ENCODE peak calls at places on chromosomes 2 and 18, in four cellular contexts. X is A549, W is K562, J is GM12878. F is an unnamed sample.

GRCh38 chr2:33320573-33320972 is 155.9 kb upstream of the RASGRP3 start:
- DNase-seq in W (no peak), J (no peak), X (no peak), F (no peak)

GRCh38 chr2:197052371-197052770 is 125.9 kb upstream of the PGAP1 start:
- DNase-seq in J (no peak), W (no peak), X (no peak), F (no peak)

GRCh38 chr18:42156266-42156665 is 201.2 kb downstream of the PIK3C3 start:
- DNase-seq in J (no peak), X (no peak), W (no peak), F (no peak)

GRCh38 chr2:121363632-121364420 is 78.8 kb upstream of the TFCP2L1 start:
- DNase-seq in W (no peak), X (peak; percentile 16), J (no peak), F (peak; percentile 88)

GRCh38 chr2:27139310-27139709 is at the start of gene PRR30:
- DNase-seq in W (no peak), X (no peak), J (no peak), F (no peak)

GRCh38 chr2:22486343-22486742 is 898.6 kb upstream of the KLHL29 start:
- DNase-seq in J (no peak), X (no peak), W (no peak), F (no peak)

GRCh38 chr2:66189598-66189997 is 245.3 kb upstream of the MEIS1 start:
- DNase-seq in W (no peak), J (no peak), X (no peak), F (no peak)

GRCh38 chr2:86017901-86018896 is 87.5 kb downstream of the POLR1A start:
- DNase-seq in J (no peak), W (no peak), X (no peak), F (peak; percentile 47)

GRCh38 chr2:159873136-159873728 is 75.2 kb upstream of the CD302 start:
- DNase-seq in X (no peak), W (peak; percentile 16), J (no peak), F (no peak)

GRCh38 chr2:222930862-222931261 is 70.0 kb downstream of the ACSL3 start:
- DNase-seq in J (no peak), X (no peak), W (no peak), F (peak; percentile 18)

GRCh38 chr2:189545424-189545823 is 35.2 kb downstream of the SLC40A1 start:
- DNase-seq in J (no peak), X (no peak), W (no peak), F (no peak)

GRCh38 chr18:34650121-34650545 is 60.0 kb upstream of the DTNA start:
- DNase-seq in W (no peak), J (no peak), X (no peak), F (peak; percentile 88)

GRCh38 chr2:102266204-102266603 is 45.2 kb upstream of the IL1RL1 start:
- DNase-seq in J (no peak), X (no peak), W (no peak), F (no peak)

GRCh38 chr2:143901185-143901842 is 618.6 kb downstream of the ZEB2 start:
- DNase-seq in W (peak; percentile 5), X (peak; percentile 9), J (no peak), F (peak; percentile 91)

GRCh38 chr18:9876867-9877654 is 8.7 kb upstream of the TXNDC2 start:
- DNase-seq in J (no peak), W (peak; percentile 98), X (peak; percentile 92), F (peak; percentile 97)

GRCh38 chr2:74186038-74186437 is 7.4 kb upstream of the MOB1A start:
- DNase-seq in X (no peak), W (peak; percentile 89), J (peak; percentile 98), F (no peak)

DNA sequence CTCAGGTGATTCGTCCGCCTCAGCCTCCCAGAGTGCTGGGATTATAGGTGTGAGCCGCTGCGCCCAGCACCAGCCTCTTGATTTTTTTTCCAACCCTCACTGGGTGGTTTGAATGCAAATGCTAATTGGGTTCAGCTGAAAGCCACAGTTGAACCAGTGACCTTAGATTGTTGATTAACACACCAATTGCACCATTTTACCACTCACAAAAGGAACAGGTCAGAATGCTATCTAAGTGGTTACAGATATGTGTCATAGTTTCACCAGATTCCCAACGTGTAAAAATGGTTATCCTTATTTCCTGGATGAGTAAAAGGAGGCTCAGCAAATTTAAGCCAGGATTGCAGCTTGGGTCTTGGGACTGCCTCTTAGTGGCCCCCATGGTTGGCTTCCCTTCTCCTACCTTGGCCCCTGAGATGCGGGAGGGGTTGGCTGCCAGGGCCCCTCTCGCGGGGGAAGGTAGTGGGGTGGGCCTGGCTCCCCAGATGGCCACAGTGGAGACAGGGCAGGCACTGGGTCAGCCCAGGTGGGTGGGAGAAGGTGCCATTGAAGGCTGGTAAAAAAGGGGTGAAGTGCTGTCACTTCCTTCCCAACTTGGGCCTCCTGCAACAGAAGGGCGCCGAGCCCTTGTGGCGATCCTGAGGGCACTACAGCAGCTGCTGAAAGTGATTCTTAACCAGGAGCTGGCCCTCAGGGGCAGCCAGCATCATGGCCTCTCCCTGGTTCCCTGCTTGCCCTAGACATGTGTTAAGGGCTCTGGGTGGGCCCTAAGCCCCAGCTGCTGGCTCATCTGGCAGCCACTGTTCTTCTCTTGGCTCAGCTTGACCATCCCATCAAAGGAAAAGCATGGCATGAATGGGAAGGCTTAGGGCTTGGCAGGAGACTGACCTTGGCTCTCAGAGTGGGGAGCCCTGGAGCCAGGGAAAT is 165.0 kb upstream of the HAAO start:
- DNase-seq in W (no peak), J (no peak), X (no peak), F (peak; percentile 55)
- TF ChIP-seq ELK1 in W (no peak), J (no peak), X (no peak), F (no peak)

DNA sequence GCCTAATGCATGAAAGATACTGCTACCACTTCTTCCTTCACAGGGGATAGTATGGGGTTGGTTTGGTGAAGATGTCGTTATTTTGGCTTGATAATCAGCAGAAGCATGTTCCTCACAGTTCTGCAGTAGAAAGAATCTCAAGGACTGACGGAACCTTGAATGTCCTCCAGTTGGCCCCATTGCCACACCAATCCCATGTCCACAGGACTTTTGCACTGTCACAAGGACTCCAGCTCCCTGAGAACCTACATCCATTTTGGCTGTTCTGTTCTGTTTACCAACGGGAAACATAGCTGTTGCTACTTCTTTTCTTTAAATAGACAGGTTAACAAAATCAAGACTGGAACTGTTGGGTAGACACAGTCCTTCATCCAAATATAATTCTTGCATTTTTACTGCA is 270.0 kb downstream of the SLC8A1 start:
- DNase-seq in J (no peak), X (no peak), W (no peak), F (no peak)
- TF ChIP-seq ELK1 in J (no peak), X (no peak), W (no peak), F (no peak)

DNA sequence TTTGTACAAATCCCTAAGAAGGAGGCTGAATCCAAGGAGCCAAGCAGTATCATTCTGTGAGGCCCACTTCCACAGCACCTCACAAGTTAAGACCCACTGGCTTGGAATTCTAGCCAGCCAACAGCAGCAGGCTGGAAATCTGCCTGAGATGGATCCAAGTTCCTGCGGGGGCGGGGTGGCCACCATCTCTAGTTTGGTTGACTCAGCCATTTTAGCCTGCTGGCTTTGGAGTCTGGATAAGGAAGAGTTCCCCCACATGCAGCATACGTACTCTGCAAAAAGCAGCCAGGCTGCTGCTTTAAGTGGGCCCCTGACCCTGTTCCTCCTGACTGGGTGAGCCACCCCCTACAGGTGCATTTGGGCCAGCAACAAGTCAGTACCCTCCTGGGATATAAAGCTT is 65.2 kb downstream of the FARP2 start:
- DNase-seq in J (no peak), X (no peak), W (peak; percentile 16), F (no peak)
- TF ChIP-seq ELK1 in J (no peak), X (no peak), W (no peak), F (no peak)

GRCh38 chr2:12416600-12416999 is 300.1 kb upstream of the TRIB2 start:
- DNase-seq in J (no peak), X (peak; percentile 16), W (peak; percentile 78), F (peak; percentile 48)

GRCh38 chr2:12417811-12418210 is 298.9 kb upstream of the TRIB2 start:
- DNase-seq in W (no peak), X (no peak), J (no peak), F (no peak)

GRCh38 chr2:12412898-12413305 is 303.8 kb upstream of the TRIB2 start:
- DNase-seq in J (peak; percentile 57), X (no peak), W (no peak), F (peak; percentile 81)
- TF ChIP-seq ELK1 in J (no peak), X (no peak), W (no peak), F (no peak)

GRCh38 chr2:15638720-15639119 is 47.1 kb downstream of the DDX1 start:
- DNase-seq in J (no peak), W (no peak), X (no peak), F (peak; percentile 71)
- TF ChIP-seq ELK1 in J (no peak), W (no peak), X (no peak), F (no peak)

GRCh38 chr2:45390433-45390832 is 220.6 kb downstream of the SRBD1 start:
- DNase-seq in X (no peak), J (no peak), W (no peak), F (no peak)
- TF ChIP-seq ELK1 in X (no peak), J (no peak), W (no peak), F (no peak)

GRCh38 chr18:47935321-47935720 is 4.9 kb upstream of the SMAD2 start:
- DNase-seq in W (no peak), J (no peak), X (no peak), F (no peak)
- TF ChIP-seq ELK1 in W (no peak), J (no peak), X (no peak), F (no peak)

GRCh38 chr18:37019157-37019571 is 190.2 kb downstream of the KIAA1328 start:
- DNase-seq in J (no peak), W (no peak), X (peak; percentile 12), F (peak; percentile 11)
- TF ChIP-seq ELK1 in J (no peak), W (no peak), X (no peak), F (no peak)